ENCODE peak calls at places on chromosomes 3 and 15, in nine cellular contexts. One of them, this sample, is unnamed.
A peak's percentile ranks its signal among the peaks of the same experiment; 100 is the strongest.

GRCh38 chr3:10513306-10513705 is 7.9 kb upstream of the ATP2B2 start:
- DNase-seq in activated naive CD8-positive, alpha-beta T cell treated with anti-CD3 and anti-CD28 coated beads, Interleukin-2, amount 10 ng/mL, durations not matched to agents 7 days and 5 days: no peak
- DNase-seq in CD4-positive, alpha-beta T cell: no peak
- DNase-seq in stimulated activated CD4-positive, alpha-beta T cell treated with anti-CD3 and anti-CD28 coated beads, Interleukin-1b, Interleukin-23, amount 100 ng/mL, for 24 hours: no peak
- DNase-seq in PC-3: no peak
- DNase-seq in HuH-7.5: no peak
- DNase-seq in activated CD8-positive, alpha-beta memory T cell treated with anti-CD3 and anti-CD28 coated beads, Interleukin-2, amount 50 U/mL, for 4 hours: no peak
- DNase-seq in astrocyte of the spinal cord: no peak
- DNase-seq in activated T-helper 1 cell treated with anti-CD3 and anti-CD28 coated beads, Interleukin-12 subunit alpha, Interleukin-12 subunit beta, Interleukin-2, Interleukin-4 antibody, amounts not matched to agents 30 ng/mL and 10 ng/mL and 1 ng/mL, durations not matched to agents 14 hours and 24 hours and 36 hours: no peak
- DNase-seq in this sample: no peak

GRCh38 chr3:18111702-18112311 is 313.3 kb downstream of the SATB1 start:
- DNase-seq in HuH-7.5: peak; percentile 36
- DNase-seq in activated T-helper 1 cell treated with anti-CD3 and anti-CD28 coated beads, Interleukin-12 subunit alpha, Interleukin-12 subunit beta, Interleukin-2, Interleukin-4 antibody, amounts not matched to agents 30 ng/mL and 10 ng/mL and 1 ng/mL, durations not matched to agents 14 hours and 24 hours and 36 hours: no peak
- DNase-seq in astrocyte of the spinal cord: peak; percentile 56
- DNase-seq in stimulated activated CD4-positive, alpha-beta T cell treated with anti-CD3 and anti-CD28 coated beads, Interleukin-1b, Interleukin-23, amount 100 ng/mL, for 24 hours: no peak
- DNase-seq in activated naive CD8-positive, alpha-beta T cell treated with anti-CD3 and anti-CD28 coated beads, Interleukin-2, amount 10 ng/mL, durations not matched to agents 7 days and 5 days: peak; percentile 31
- DNase-seq in activated CD8-positive, alpha-beta memory T cell treated with anti-CD3 and anti-CD28 coated beads, Interleukin-2, amount 50 U/mL, for 4 hours: no peak
- DNase-seq in CD4-positive, alpha-beta T cell: no peak
- DNase-seq in PC-3: peak; percentile 24
- DNase-seq in this sample: no peak

GRCh38 chr3:143671641-143672040 is 176.6 kb downstream of the SLC9A9 start:
- DNase-seq in activated naive CD8-positive, alpha-beta T cell treated with anti-CD3 and anti-CD28 coated beads, Interleukin-2, amount 10 ng/mL, durations not matched to agents 7 days and 5 days: no peak
- DNase-seq in stimulated activated CD4-positive, alpha-beta T cell treated with anti-CD3 and anti-CD28 coated beads, Interleukin-1b, Interleukin-23, amount 100 ng/mL, for 24 hours: no peak
- DNase-seq in astrocyte of the spinal cord: no peak
- DNase-seq in activated T-helper 1 cell treated with anti-CD3 and anti-CD28 coated beads, Interleukin-12 subunit alpha, Interleukin-12 subunit beta, Interleukin-2, Interleukin-4 antibody, amounts not matched to agents 30 ng/mL and 10 ng/mL and 1 ng/mL, durations not matched to agents 14 hours and 24 hours and 36 hours: no peak
- DNase-seq in HuH-7.5: no peak
- DNase-seq in activated CD8-positive, alpha-beta memory T cell treated with anti-CD3 and anti-CD28 coated beads, Interleukin-2, amount 50 U/mL, for 4 hours: no peak
- DNase-seq in CD4-positive, alpha-beta T cell: no peak
- DNase-seq in PC-3: no peak
- DNase-seq in this sample: no peak

GRCh38 chr3:123324880-123325765 is 123.4 kb downstream of the SEC22A start:
- DNase-seq in HuH-7.5: no peak
- DNase-seq in PC-3: no peak
- DNase-seq in stimulated activated CD4-positive, alpha-beta T cell treated with anti-CD3 and anti-CD28 coated beads, Interleukin-1b, Interleukin-23, amount 100 ng/mL, for 24 hours: no peak
- DNase-seq in astrocyte of the spinal cord: no peak
- DNase-seq in activated T-helper 1 cell treated with anti-CD3 and anti-CD28 coated beads, Interleukin-12 subunit alpha, Interleukin-12 subunit beta, Interleukin-2, Interleukin-4 antibody, amounts not matched to agents 30 ng/mL and 10 ng/mL and 1 ng/mL, durations not matched to agents 14 hours and 24 hours and 36 hours: no peak
- DNase-seq in activated naive CD8-positive, alpha-beta T cell treated with anti-CD3 and anti-CD28 coated beads, Interleukin-2, amount 10 ng/mL, durations not matched to agents 7 days and 5 days: no peak
- DNase-seq in activated CD8-positive, alpha-beta memory T cell treated with anti-CD3 and anti-CD28 coated beads, Interleukin-2, amount 50 U/mL, for 4 hours: no peak
- DNase-seq in CD4-positive, alpha-beta T cell: no peak
- DNase-seq in this sample: no peak

GRCh38 chr15:101060576-101061551 is 141.7 kb downstream of the LRRK1 start:
- DNase-seq in PC-3: no peak
- DNase-seq in CD4-positive, alpha-beta T cell: no peak
- DNase-seq in activated T-helper 1 cell treated with anti-CD3 and anti-CD28 coated beads, Interleukin-12 subunit alpha, Interleukin-12 subunit beta, Interleukin-2, Interleukin-4 antibody, amounts not matched to agents 30 ng/mL and 10 ng/mL and 1 ng/mL, durations not matched to agents 14 hours and 24 hours and 36 hours: no peak
- DNase-seq in activated CD8-positive, alpha-beta memory T cell treated with anti-CD3 and anti-CD28 coated beads, Interleukin-2, amount 50 U/mL, for 4 hours: no peak
- DNase-seq in HuH-7.5: no peak
- DNase-seq in stimulated activated CD4-positive, alpha-beta T cell treated with anti-CD3 and anti-CD28 coated beads, Interleukin-1b, Interleukin-23, amount 100 ng/mL, for 24 hours: no peak
- DNase-seq in activated naive CD8-positive, alpha-beta T cell treated with anti-CD3 and anti-CD28 coated beads, Interleukin-2, amount 10 ng/mL, durations not matched to agents 7 days and 5 days: no peak
- DNase-seq in astrocyte of the spinal cord: no peak
- DNase-seq in this sample: no peak

GRCh38 chr3:58658508-58658907 is 8.1 kb downstream of the FAM3D start:
- DNase-seq in stimulated activated CD4-positive, alpha-beta T cell treated with anti-CD3 and anti-CD28 coated beads, Interleukin-1b, Interleukin-23, amount 100 ng/mL, for 24 hours: no peak
- DNase-seq in HuH-7.5: no peak
- DNase-seq in PC-3: no peak
- DNase-seq in activated naive CD8-positive, alpha-beta T cell treated with anti-CD3 and anti-CD28 coated beads, Interleukin-2, amount 10 ng/mL, durations not matched to agents 7 days and 5 days: no peak
- DNase-seq in activated T-helper 1 cell treated with anti-CD3 and anti-CD28 coated beads, Interleukin-12 subunit alpha, Interleukin-12 subunit beta, Interleukin-2, Interleukin-4 antibody, amounts not matched to agents 30 ng/mL and 10 ng/mL and 1 ng/mL, durations not matched to agents 14 hours and 24 hours and 36 hours: no peak
- DNase-seq in CD4-positive, alpha-beta T cell: no peak
- DNase-seq in activated CD8-positive, alpha-beta memory T cell treated with anti-CD3 and anti-CD28 coated beads, Interleukin-2, amount 50 U/mL, for 4 hours: no peak
- DNase-seq in astrocyte of the spinal cord: no peak
- DNase-seq in this sample: no peak

GRCh38 chr3:3705090-3705775 is 94.0 kb upstream of the LRRN1 start:
- DNase-seq in activated naive CD8-positive, alpha-beta T cell treated with anti-CD3 and anti-CD28 coated beads, Interleukin-2, amount 10 ng/mL, durations not matched to agents 7 days and 5 days: no peak
- DNase-seq in activated CD8-positive, alpha-beta memory T cell treated with anti-CD3 and anti-CD28 coated beads, Interleukin-2, amount 50 U/mL, for 4 hours: no peak
- DNase-seq in stimulated activated CD4-positive, alpha-beta T cell treated with anti-CD3 and anti-CD28 coated beads, Interleukin-1b, Interleukin-23, amount 100 ng/mL, for 24 hours: no peak
- DNase-seq in CD4-positive, alpha-beta T cell: no peak
- DNase-seq in activated T-helper 1 cell treated with anti-CD3 and anti-CD28 coated beads, Interleukin-12 subunit alpha, Interleukin-12 subunit beta, Interleukin-2, Interleukin-4 antibody, amounts not matched to agents 30 ng/mL and 10 ng/mL and 1 ng/mL, durations not matched to agents 14 hours and 24 hours and 36 hours: no peak
- DNase-seq in HuH-7.5: no peak
- DNase-seq in PC-3: no peak
- DNase-seq in astrocyte of the spinal cord: peak; percentile 19
- DNase-seq in this sample: no peak

GRCh38 chr3:187744169-187745151 is 808 bp downstream of the BCL6 start:
- DNase-seq in PC-3: peak; percentile 42
- DNase-seq in activated CD8-positive, alpha-beta memory T cell treated with anti-CD3 and anti-CD28 coated beads, Interleukin-2, amount 50 U/mL, for 4 hours: peak; percentile 57
- DNase-seq in CD4-positive, alpha-beta T cell: no peak
- DNase-seq in activated T-helper 1 cell treated with anti-CD3 and anti-CD28 coated beads, Interleukin-12 subunit alpha, Interleukin-12 subunit beta, Interleukin-2, Interleukin-4 antibody, amounts not matched to agents 30 ng/mL and 10 ng/mL and 1 ng/mL, durations not matched to agents 14 hours and 24 hours and 36 hours: peak; percentile 37
- DNase-seq in activated naive CD8-positive, alpha-beta T cell treated with anti-CD3 and anti-CD28 coated beads, Interleukin-2, amount 10 ng/mL, durations not matched to agents 7 days and 5 days: peak; percentile 63
- DNase-seq in stimulated activated CD4-positive, alpha-beta T cell treated with anti-CD3 and anti-CD28 coated beads, Interleukin-1b, Interleukin-23, amount 100 ng/mL, for 24 hours: peak; percentile 38
- DNase-seq in HuH-7.5: no peak
- DNase-seq in astrocyte of the spinal cord: peak; percentile 67
- DNase-seq in this sample: peak; percentile 35

GRCh38 chr15:77417642-77418041 is 2.3 kb downstream of the PEAK1 start:
- DNase-seq in activated naive CD8-positive, alpha-beta T cell treated with anti-CD3 and anti-CD28 coated beads, Interleukin-2, amount 10 ng/mL, durations not matched to agents 7 days and 5 days: no peak
- DNase-seq in CD4-positive, alpha-beta T cell: no peak
- DNase-seq in activated CD8-positive, alpha-beta memory T cell treated with anti-CD3 and anti-CD28 coated beads, Interleukin-2, amount 50 U/mL, for 4 hours: no peak
- DNase-seq in HuH-7.5: no peak
- DNase-seq in activated T-helper 1 cell treated with anti-CD3 and anti-CD28 coated beads, Interleukin-12 subunit alpha, Interleukin-12 subunit beta, Interleukin-2, Interleukin-4 antibody, amounts not matched to agents 30 ng/mL and 10 ng/mL and 1 ng/mL, durations not matched to agents 14 hours and 24 hours and 36 hours: no peak
- DNase-seq in stimulated activated CD4-positive, alpha-beta T cell treated with anti-CD3 and anti-CD28 coated beads, Interleukin-1b, Interleukin-23, amount 100 ng/mL, for 24 hours: no peak
- DNase-seq in PC-3: peak; percentile 22
- DNase-seq in astrocyte of the spinal cord: no peak
- DNase-seq in this sample: no peak

GRCh38 chr15:56693761-56694160 is 39.5 kb downstream of the ZNF280D start:
- DNase-seq in astrocyte of the spinal cord: no peak
- DNase-seq in activated CD8-positive, alpha-beta memory T cell treated with anti-CD3 and anti-CD28 coated beads, Interleukin-2, amount 50 U/mL, for 4 hours: no peak
- DNase-seq in stimulated activated CD4-positive, alpha-beta T cell treated with anti-CD3 and anti-CD28 coated beads, Interleukin-1b, Interleukin-23, amount 100 ng/mL, for 24 hours: no peak
- DNase-seq in activated T-helper 1 cell treated with anti-CD3 and anti-CD28 coated beads, Interleukin-12 subunit alpha, Interleukin-12 subunit beta, Interleukin-2, Interleukin-4 antibody, amounts not matched to agents 30 ng/mL and 10 ng/mL and 1 ng/mL, durations not matched to agents 14 hours and 24 hours and 36 hours: no peak
- DNase-seq in activated naive CD8-positive, alpha-beta T cell treated with anti-CD3 and anti-CD28 coated beads, Interleukin-2, amount 10 ng/mL, durations not matched to agents 7 days and 5 days: no peak
- DNase-seq in PC-3: no peak
- DNase-seq in HuH-7.5: no peak
- DNase-seq in CD4-positive, alpha-beta T cell: no peak
- DNase-seq in this sample: no peak

GRCh38 chr3:110711130-110711832 is 360.3 kb upstream of the NECTIN3 start:
- DNase-seq in PC-3: no peak
- DNase-seq in HuH-7.5: no peak
- DNase-seq in CD4-positive, alpha-beta T cell: no peak
- DNase-seq in stimulated activated CD4-positive, alpha-beta T cell treated with anti-CD3 and anti-CD28 coated beads, Interleukin-1b, Interleukin-23, amount 100 ng/mL, for 24 hours: no peak
- DNase-seq in astrocyte of the spinal cord: no peak
- DNase-seq in activated T-helper 1 cell treated with anti-CD3 and anti-CD28 coated beads, Interleukin-12 subunit alpha, Interleukin-12 subunit beta, Interleukin-2, Interleukin-4 antibody, amounts not matched to agents 30 ng/mL and 10 ng/mL and 1 ng/mL, durations not matched to agents 14 hours and 24 hours and 36 hours: no peak
- DNase-seq in activated naive CD8-positive, alpha-beta T cell treated with anti-CD3 and anti-CD28 coated beads, Interleukin-2, amount 10 ng/mL, durations not matched to agents 7 days and 5 days: no peak
- DNase-seq in activated CD8-positive, alpha-beta memory T cell treated with anti-CD3 and anti-CD28 coated beads, Interleukin-2, amount 50 U/mL, for 4 hours: no peak
- DNase-seq in this sample: no peak

GRCh38 chr3:15610083-15610482 is 8.5 kb downstream of the BTD start:
- DNase-seq in astrocyte of the spinal cord: peak; percentile 73
- DNase-seq in PC-3: peak; percentile 75
- DNase-seq in HuH-7.5: peak; percentile 61
- DNase-seq in activated CD8-positive, alpha-beta memory T cell treated with anti-CD3 and anti-CD28 coated beads, Interleukin-2, amount 50 U/mL, for 4 hours: no peak
- DNase-seq in CD4-positive, alpha-beta T cell: no peak
- DNase-seq in activated naive CD8-positive, alpha-beta T cell treated with anti-CD3 and anti-CD28 coated beads, Interleukin-2, amount 10 ng/mL, durations not matched to agents 7 days and 5 days: no peak
- DNase-seq in activated T-helper 1 cell treated with anti-CD3 and anti-CD28 coated beads, Interleukin-12 subunit alpha, Interleukin-12 subunit beta, Interleukin-2, Interleukin-4 antibody, amounts not matched to agents 30 ng/mL and 10 ng/mL and 1 ng/mL, durations not matched to agents 14 hours and 24 hours and 36 hours: no peak
- DNase-seq in stimulated activated CD4-positive, alpha-beta T cell treated with anti-CD3 and anti-CD28 coated beads, Interleukin-1b, Interleukin-23, amount 100 ng/mL, for 24 hours: no peak
- DNase-seq in this sample: no peak

This sample was measured in effector memory CD8-positive, alpha-beta T cell.